ENCODE peak calls at places on chromosomes 12 and 14, in four cellular contexts. I is ovary; Y is CD8-positive, alpha-beta memory T cell; M is aorta. F is an unnamed sample.
A peak's percentile ranks its signal among the peaks of the same experiment; 100 is the strongest.

GRCh38 chr12:53010955-53011354 is 4.7 kb downstream of the EIF4B start:
- DNase-seq in I (no peak), Y (no peak), M (no peak), F (no peak)

GRCh38 chr12:9634177-9634803 is 26.6 kb upstream of the KLRB1 start:
- DNase-seq in I (no peak), Y (peak; percentile 68), M (no peak), F (no peak)

GRCh38 chr12:121439715-121440114 is 39.8 kb downstream of the RNF34 start:
- DNase-seq in I (no peak), Y (no peak), M (no peak), F (no peak)

GRCh38 chr12:16844875-16845274 is 238.9 kb upstream of the LMO3 start:
- DNase-seq in I (no peak), Y (no peak), M (no peak), F (no peak)

GRCh38 chr14:97196336-97196735 is 399.2 kb downstream of the VRK1 start:
- DNase-seq in I (no peak), Y (no peak), M (no peak), F (no peak)

GRCh38 chr14:20454359-20454644 is 310 bp downstream of the OSGEP start:
- DNase-seq in I (no peak), Y (peak; percentile 82), M (peak; percentile 92), F (peak; percentile 83)

GRCh38 chr12:10304161-10304574 is 3.5 kb upstream of the KLRD1 start:
- DNase-seq in I (no peak), Y (no peak), M (no peak), F (no peak)

GRCh38 chr14:31294736-31295398 is 87.3 kb upstream of the HECTD1 start:
- DNase-seq in I (no peak), Y (no peak), M (no peak), F (no peak)

GRCh38 chr12:15596174-15596573 is 193.0 kb downstream of the EPS8 start:
- DNase-seq in I (no peak), Y (no peak), M (no peak), F (no peak)

GRCh38 chr14:89141862-89142261 is 275.2 kb downstream of the FOXN3 start:
- DNase-seq in I (no peak), Y (no peak), M (no peak), F (no peak)

GRCh38 chr12:121793836-121794531 is 496 bp upstream of the RHOF start:
- DNase-seq in I (peak; percentile 91), Y (peak; percentile 91), M (peak; percentile 97), F (peak; percentile 94)

GRCh38 chr14:89249972-89250371 is 167.1 kb downstream of the FOXN3 start:
- DNase-seq in I (no peak), Y (no peak), M (no peak), F (no peak)

GRCh38 chr14:101909371-101910096 is 54.8 kb upstream of the DYNC1H1 start:
- DNase-seq in I (no peak), Y (no peak), M (no peak), F (no peak)

GRCh38 chr12:9813821-9814798 is 13.2 kb upstream of the KLRF1 start:
- DNase-seq in I (peak; percentile 39), Y (peak; percentile 82), M (peak; percentile 90), F (peak; percentile 88)

GRCh38 chr14:65287264-65288131 is 125.0 kb upstream of the FUT8 start:
- DNase-seq in I (no peak), Y (peak; percentile 6), M (no peak), F (no peak)

GRCh38 chr12:131072446-131073230 is 118.9 kb downstream of the ADGRD1 start:
- DNase-seq in I (peak; percentile 2), Y (no peak), M (peak; percentile 62), F (no peak)

GRCh38 chr14:32588448-32589320 is 259.6 kb downstream of the AKAP6 start:
- DNase-seq in I (no peak), Y (no peak), M (no peak), F (no peak)

GRCh38 chr12:105595440-105595839 is 264.9 kb downstream of the C12orf75 start:
- DNase-seq in I (no peak), Y (no peak), M (no peak), F (no peak)

GRCh38 chr12:27177716-27178115 is 66.4 kb upstream of the STK38L start:
- DNase-seq in I (no peak), Y (no peak), M (no peak), F (no peak)

GRCh38 chr12:46227616-46228015 is 41.2 kb downstream of the SLC38A1 start:
- DNase-seq in I (no peak), Y (no peak), M (no peak), F (no peak)

GRCh38 chr12:46233985-46234384 is 34.9 kb downstream of the SLC38A1 start:
- DNase-seq in I (no peak), Y (no peak), M (no peak), F (no peak)

GRCh38 chr12:46237381-46238045 is 31.3 kb downstream of the SLC38A1 start:
- DNase-seq in I (no peak), Y (no peak), M (no peak), F (no peak)

GRCh38 chr12:46230985-46231384 is 37.9 kb downstream of the SLC38A1 start:
- DNase-seq in I (no peak), Y (no peak), M (no peak), F (no peak)

DNA sequence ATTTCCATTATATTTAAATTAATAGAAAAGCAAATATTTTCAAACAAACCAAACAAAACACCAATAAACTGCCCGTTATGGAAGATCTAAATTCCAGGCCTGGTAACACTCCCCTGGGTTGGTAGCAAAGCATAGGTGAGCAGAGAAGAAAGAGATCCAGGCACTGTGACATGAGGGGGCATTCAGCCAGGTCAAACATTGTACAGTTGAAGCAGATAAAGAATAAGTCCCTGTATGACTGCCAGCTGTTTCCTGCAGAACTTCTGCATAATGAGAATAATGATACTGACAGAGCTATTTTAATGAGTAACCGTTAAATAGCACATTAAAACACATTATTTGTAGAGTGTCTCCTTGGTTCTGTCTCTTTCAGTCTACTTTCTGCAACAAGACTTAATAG is 35.4 kb downstream of the SLC38A1 start:
- DNase-seq in I (no peak), Y (no peak), M (no peak), F (no peak)
- H3K4me1 ChIP-seq in I (no peaks in the 10 kb centered on the region), Y (peaks cover 53% of the 10 kb centered on the region), M (peaks cover 1% of the 10 kb centered on the region), F (no peaks in the 10 kb centered on the region)

GRCh38 chr12:111454716-111455447 is 49.2 kb downstream of the SH2B3 start:
- DNase-seq in I (no peak), Y (no peak), M (no peak), F (no peak)

GRCh38 chr12:111453071-111453989 is 47.6 kb downstream of the SH2B3 start:
- DNase-seq in I (no peak), Y (no peak), M (no peak), F (peak; percentile 44)

GRCh38 chr12:111451649-111452129 is 46.0 kb downstream of the SH2B3 start:
- DNase-seq in I (no peak), Y (no peak), M (no peak), F (no peak)

GRCh38 chr12:111455448-111456320 is 50.0 kb downstream of the SH2B3 start:
- DNase-seq in I (no peak), Y (no peak), M (no peak), F (no peak)

DNA sequence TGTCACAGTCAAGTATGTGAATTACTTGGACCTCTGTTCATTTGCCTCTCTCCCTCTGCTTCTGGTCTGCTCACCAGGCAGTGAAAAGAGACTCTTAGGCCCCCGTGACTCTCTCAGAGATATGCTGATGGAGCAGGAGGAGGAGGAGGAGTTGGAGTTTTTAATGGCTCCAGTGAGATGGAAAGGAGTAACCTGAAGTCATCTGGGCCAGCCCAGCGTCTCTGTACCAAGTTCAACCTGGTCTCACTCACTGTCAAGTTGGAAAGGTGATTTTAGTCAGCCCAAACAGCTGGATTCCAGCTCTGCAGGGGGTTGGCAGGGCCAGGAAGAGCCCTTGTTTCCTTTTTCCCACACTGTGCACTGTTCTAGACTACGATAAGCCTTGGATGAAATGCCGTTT is 48.6 kb downstream of the SH2B3 start:
- DNase-seq in I (no peak), Y (no peak), M (no peak), F (no peak)
- H3K4me1 ChIP-seq in I (no peaks in the 10 kb centered on the region), Y (peaks cover 15% of the 10 kb centered on the region), M (no peaks in the 10 kb centered on the region), F (no peaks in the 10 kb centered on the region)

GRCh38 chr14:76956253-76957090 is 72.0 kb downstream of the IRF2BPL start:
- DNase-seq in I (peak; percentile 85), Y (peak; percentile 85), M (peak; percentile 96), F (peak; percentile 93)

GRCh38 chr14:76958020-76958965 is 70.2 kb downstream of the IRF2BPL start:
- DNase-seq in I (no peak), Y (no peak), M (no peak), F (no peak)

GRCh38 chr14:76957224-76957881 is 71.2 kb downstream of the IRF2BPL start:
- DNase-seq in I (no peak), Y (peak; percentile 53), M (no peak), F (no peak)

GRCh38 chr14:76961631-76962302 is 66.7 kb downstream of the IRF2BPL start:
- DNase-seq in I (peak; percentile 84), Y (peak; percentile 93), M (peak; percentile 94), F (peak; percentile 90)

GRCh38 chr14:76958975-76959710 is 69.4 kb downstream of the IRF2BPL start:
- DNase-seq in I (no peak), Y (no peak), M (peak; percentile 90), F (no peak)
- H3K4me1 ChIP-seq in I (peaks cover 7% of the 10 kb centered on the region), Y (peaks cover 65% of the 10 kb centered on the region), M (no peaks in the 10 kb centered on the region), F (peaks cover 26% of the 10 kb centered on the region)

DNA sequence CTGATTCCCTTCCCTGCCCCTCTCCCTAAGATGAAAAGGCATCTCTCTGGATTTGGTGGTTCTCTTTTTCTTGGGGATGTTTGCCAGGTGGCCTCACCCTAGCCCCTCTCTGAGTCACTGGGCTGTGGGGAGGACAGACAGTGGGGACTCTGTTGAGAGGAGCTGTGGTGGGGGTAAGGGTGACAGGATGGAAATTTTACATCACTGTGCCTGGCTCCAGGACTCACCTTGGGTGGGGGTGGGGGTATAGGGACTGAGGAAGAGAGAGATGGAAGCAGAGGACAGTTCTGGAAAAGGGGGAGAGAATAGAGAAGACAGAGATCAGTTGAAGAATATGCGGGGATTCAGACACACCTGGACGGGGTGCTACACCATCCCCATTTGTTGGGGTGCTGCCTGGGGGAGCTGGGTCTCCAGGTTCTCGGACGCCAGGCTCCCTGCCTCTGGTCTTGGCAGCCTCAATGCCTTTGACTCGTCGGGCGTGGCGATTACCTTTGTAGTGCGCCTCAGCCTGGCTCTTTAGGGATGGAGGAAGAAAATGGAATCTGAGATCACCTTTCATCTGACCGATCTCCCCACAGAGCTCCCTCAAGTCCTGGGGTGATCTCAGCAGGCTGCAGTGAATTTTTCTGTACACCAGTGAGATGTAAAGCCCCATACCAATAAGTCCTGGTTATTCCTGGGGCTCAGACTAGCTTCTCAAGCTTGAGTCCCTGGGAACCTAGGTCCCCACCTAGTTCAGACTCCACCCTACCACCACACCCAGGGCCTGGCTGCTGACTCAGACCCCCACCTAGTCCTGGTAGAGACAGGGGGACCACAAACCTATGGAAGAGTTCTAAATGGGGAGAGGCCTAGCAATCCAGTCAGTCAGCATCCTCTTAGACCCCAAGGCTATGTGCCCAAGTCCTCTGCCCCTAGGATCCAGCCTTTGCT is 9.6 kb upstream of the GPR84 start:
- DNase-seq in I (no peak), Y (no peak), M (no peak), F (no peak)
- H3K4me1 ChIP-seq in I (peaks cover 11% of the 10 kb centered on the region), Y (peaks cover under 1% of the 10 kb centered on the region), M (no peaks in the 10 kb centered on the region), F (no peaks in the 10 kb centered on the region)

GRCh38 chr12:70048521-70049245 is 194.6 kb upstream of the CNOT2 start:
- DNase-seq in I (no peak), Y (no peak), M (no peak), F (no peak)
- H3K4me1 ChIP-seq in I (no peaks in the 10 kb centered on the region), Y (peaks cover 4% of the 10 kb centered on the region), M (peaks cover 5% of the 10 kb centered on the region), F (no peaks in the 10 kb centered on the region)

GRCh38 chr14:50038398-50039119 is 77.8 kb downstream of the VCPKMT start:
- DNase-seq in I (no peak), Y (no peak), M (no peak), F (no peak)

GRCh38 chr14:50040905-50041465 is 75.4 kb downstream of the VCPKMT start:
- DNase-seq in I (no peak), Y (no peak), M (no peak), F (no peak)

GRCh38 chr14:50040401-50040775 is 76.0 kb downstream of the VCPKMT start:
- DNase-seq in I (no peak), Y (peak; percentile 29), M (no peak), F (peak; percentile 34)

GRCh38 chr14:50039120-50039517 is 77.3 kb downstream of the VCPKMT start:
- DNase-seq in I (no peak), Y (no peak), M (no peak), F (no peak)

GRCh38 chr14:50039734-50040400 is 76.5 kb downstream of the VCPKMT start:
- DNase-seq in I (no peak), Y (no peak), M (no peak), F (peak; percentile 74)
- H3K4me1 ChIP-seq in I (no peaks in the 10 kb centered on the region), Y (peaks cover 67% of the 10 kb centered on the region), M (no peaks in the 10 kb centered on the region), F (peaks cover 26% of the 10 kb centered on the region)